ENCODE peak calls at places on chromosomes 12 and 14, in six cellular contexts. L is CD4-positive, alpha-beta memory T cell; W is psoas muscle; Z is A549; M is coronary artery; R is A673. F is an unnamed sample.
A peak's percentile ranks its signal among the peaks of the same experiment; 100 is the strongest.

GRCh38 chr12:121088208-121088585 is 44.5 kb upstream of the P2RX7 start:
- DNase-seq in M (no peak), Z (no peak), R (no peak), L (no peak), W (no peak), F (no peak)

GRCh38 chr12:1607940-1608782 is 13.8 kb upstream of the FBXL14 start:
- DNase-seq in R (peak; percentile 73), W (no peak), L (no peak), M (no peak), Z (no peak), F (no peak)

GRCh38 chr14:51293149-51293925 is 53.3 kb downstream of the TMX1 start:
- DNase-seq in Z (no peak), L (no peak), R (no peak), M (no peak), W (peak; percentile 71), F (no peak)

GRCh38 chr12:128783129-128783574 is 40.6 kb downstream of the SLC15A4 start:
- DNase-seq in R (no peak), L (peak; percentile 9), W (no peak), M (peak; percentile 46), Z (no peak), F (no peak)

GRCh38 chr12:53103860-53104305 is 597 bp downstream of the SOAT2 start:
- DNase-seq in R (no peak), Z (no peak), M (no peak), L (peak; percentile 25), W (no peak), F (no peak)

GRCh38 chr12:127192391-127192790 is 1074.6 kb upstream of the TMEM132C start:
- DNase-seq in Z (no peak), L (no peak), W (no peak), M (no peak), R (no peak), F (no peak)

GRCh38 chr12:123853401-123854070 is 91.4 kb downstream of the DNAH10 start:
- DNase-seq in Z (no peak), M (peak; percentile 28), W (no peak), L (no peak), R (no peak), F (no peak)

GRCh38 chr12:100794441-100795192 is at the start of gene ANO4:
- DNase-seq in L (no peak), Z (no peak), M (no peak), R (peak; percentile 65), W (no peak), F (no peak)

GRCh38 chr12:55685671-55686070 is 22.0 kb downstream of the ITGA7 start:
- DNase-seq in R (no peak), L (no peak), W (no peak), M (no peak), Z (no peak), F (no peak)

GRCh38 chr12:105461276-105461975 is 130.9 kb downstream of the C12orf75 start:
- DNase-seq in M (no peak), W (no peak), R (no peak), Z (no peak), L (no peak), F (no peak)

GRCh38 chr14:91888641-91889476 is 21.5 kb upstream of the TC2N start:
- DNase-seq in R (no peak), W (no peak), L (no peak), Z (no peak), M (no peak), F (peak; percentile 57)

GRCh38 chr12:49496417-49497360 is 42.1 kb upstream of the KCNH3 start:
- DNase-seq in M (no peak), Z (no peak), L (no peak), R (no peak), W (no peak), F (no peak)
- H3K27ac ChIP-seq in M (no peak overlapping the region), Z (peak overlapping the region; percentile 74), L (no peak overlapping the region), R (no peak overlapping the region), W (no peak overlapping the region), F (no peak overlapping the region)

GRCh38 chr12:114904254-114905003 is 220.5 kb upstream of the TBX3 start:
- DNase-seq in M (no peak), W (no peak), R (no peak), Z (no peak), L (no peak), F (no peak)
- H3K27ac ChIP-seq in M (no peak overlapping the region), W (no peak overlapping the region), R (no peak overlapping the region), Z (peak overlapping the region; percentile 52), L (no peak overlapping the region), F (no peak overlapping the region)

DNA sequence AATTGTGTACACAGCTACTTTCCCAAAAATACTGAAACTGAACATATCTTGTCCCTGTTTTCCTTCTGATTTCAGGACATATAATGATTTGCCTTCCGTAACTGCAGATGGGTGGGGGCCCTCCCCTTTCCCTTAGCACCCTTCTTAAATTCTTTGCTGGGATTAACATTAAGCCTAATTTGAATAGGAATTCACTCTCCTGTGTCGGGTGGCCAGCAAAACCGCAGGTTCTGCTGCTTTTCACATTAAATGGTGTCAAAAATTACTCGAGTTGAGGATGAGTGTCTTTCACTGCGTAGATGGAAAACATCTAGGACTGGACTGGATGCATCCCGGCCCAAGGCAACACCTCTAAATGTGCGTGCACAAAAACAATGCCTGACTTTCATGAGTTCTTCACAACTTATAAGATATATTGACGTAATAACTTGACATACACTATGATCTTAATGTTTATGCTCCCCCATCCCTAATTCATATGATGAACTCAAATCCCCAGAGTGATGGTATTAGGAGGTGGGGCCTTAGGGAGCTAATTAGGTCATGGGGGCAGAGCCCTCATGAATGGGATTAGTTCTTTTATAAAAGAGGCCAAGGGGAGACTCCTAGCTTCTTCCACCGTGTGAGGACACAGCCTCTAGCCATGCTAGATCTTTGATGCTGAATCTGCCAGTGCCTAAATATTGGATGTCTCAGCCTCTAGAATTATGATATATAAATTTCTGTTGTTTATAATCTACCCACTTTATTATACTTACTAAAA is 158.2 kb downstream of the AEBP2 start:
- DNase-seq in R (peak; percentile 37), Z (no peak), W (no peak), M (no peak), L (no peak), F (no peak)
- H3K27ac ChIP-seq in R (peak overlapping the region; percentile 13), Z (no peak overlapping the region), W (no peak overlapping the region), M (peak overlapping the region; percentile 70), L (no peak overlapping the region), F (no peak overlapping the region)

GRCh38 chr12:69972136-69972535 is 147.1 kb downstream of the MYRFL start:
- DNase-seq in Z (no peak), L (no peak), R (no peak), W (no peak), M (no peak), F (no peak)

GRCh38 chr12:69966409-69966808 is 141.4 kb downstream of the MYRFL start:
- DNase-seq in L (no peak), R (peak; percentile 28), W (peak; percentile 75), Z (peak; percentile 28), M (no peak), F (no peak)

GRCh38 chr12:69969011-69969410 is 144.0 kb downstream of the MYRFL start:
- DNase-seq in L (no peak), R (no peak), Z (no peak), W (no peak), M (no peak), F (no peak)

DNA sequence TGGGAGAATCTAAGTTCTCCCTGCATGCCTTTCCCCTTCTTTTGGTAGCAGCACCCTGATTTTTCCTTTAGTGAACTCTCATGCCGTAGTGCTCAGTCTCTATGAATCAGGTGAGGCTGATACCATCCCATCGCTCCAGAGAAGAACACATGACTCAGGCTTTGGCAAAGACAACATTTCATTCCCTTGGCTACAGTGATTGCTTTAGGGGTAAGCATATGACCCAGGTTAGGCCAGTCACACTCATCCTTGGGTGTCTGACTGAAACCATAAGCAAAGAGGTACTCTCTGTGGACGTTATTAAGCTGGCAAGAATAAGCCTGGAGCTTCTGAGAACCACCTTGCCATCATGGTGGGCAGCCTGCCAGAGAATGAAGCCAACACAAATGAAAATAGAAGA is 141.8 kb downstream of the MYRFL start:
- DNase-seq in R (no peak), M (no peak), Z (no peak), L (no peak), W (no peak), F (no peak)
- H3K27ac ChIP-seq in R (no peak overlapping the region), M (peak overlapping the region; percentile 64), Z (peak overlapping the region; percentile 15), L (no peak overlapping the region), W (no peak overlapping the region), F (no peak overlapping the region)

DNA sequence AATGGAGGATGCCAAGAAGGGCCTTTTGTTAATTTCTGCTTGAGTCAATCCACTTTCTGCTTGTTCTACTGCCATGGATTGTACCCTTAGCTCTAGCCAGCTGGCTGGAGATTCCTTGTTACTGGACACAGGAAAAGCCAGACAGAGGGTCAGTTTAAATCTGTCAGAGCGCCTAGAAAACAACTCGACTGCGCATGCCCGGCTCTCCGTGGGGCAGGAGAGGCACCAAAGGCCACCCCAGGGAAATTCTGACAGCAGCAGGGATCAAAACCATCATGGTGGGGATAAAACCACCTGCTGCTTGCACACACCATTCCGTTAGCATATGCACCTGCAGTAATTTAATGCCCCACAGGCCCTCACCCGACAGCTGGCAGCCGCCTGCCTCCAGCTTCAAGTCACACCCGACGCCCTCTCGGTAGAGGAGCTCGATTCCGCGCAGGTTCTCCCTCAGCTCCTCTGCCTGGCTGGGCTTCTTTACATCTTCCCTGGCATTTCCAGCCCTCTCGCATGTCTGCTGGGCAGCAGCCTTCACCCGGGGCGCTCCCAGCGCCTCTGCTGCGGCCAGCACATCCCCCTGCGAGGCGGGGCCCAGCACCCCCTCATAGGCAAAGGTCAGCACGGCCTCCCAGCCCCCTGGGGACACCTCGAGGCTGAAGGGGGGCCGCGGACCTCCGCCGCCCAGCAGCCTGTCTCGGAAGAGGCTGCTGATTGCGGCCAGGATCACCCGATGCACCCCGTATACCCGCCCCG is 1.1 kb downstream of the KLHL33 start:
- DNase-seq in L (no peak), W (peak; percentile 93), Z (no peak), M (no peak), R (no peak), F (no peak)
- H3K27ac ChIP-seq in L (no peak overlapping the region), W (peak overlapping the region; percentile 95), Z (no peak overlapping the region), M (peak overlapping the region; percentile 64), R (no peak overlapping the region), F (no peak overlapping the region)

GRCh38 chr12:68814490-68815231 is 6.7 kb downstream of the MDM2 start:
- DNase-seq in R (no peak), L (no peak), M (no peak), W (no peak), Z (no peak), F (no peak)
- H3K27ac ChIP-seq in R (no peak overlapping the region), L (no peak overlapping the region), M (no peak overlapping the region), W (no peak overlapping the region), Z (no peak overlapping the region), F (no peak overlapping the region)